ENCODE peak calls at places on chromosomes 13 and 19, in four cellular contexts. J, T, W and L are unnamed samples.

GRCh38 chr19:38550376-38550775 is 67.4 kb downstream of the MAP4K1 start:
- DNase-seq in J (no peak), T (no peak), W (no peak), L (no peak)

GRCh38 chr19:18294467-18294864 is 13.0 kb upstream of the JUND start:
- DNase-seq in J (peak; percentile 90), T (peak; percentile 70), W (peak; percentile 51), L (peak; percentile 79)

GRCh38 chr19:4108767-4109625 is 14.9 kb downstream of the MAP2K2 start:
- DNase-seq in J (peak; percentile 64), T (peak; percentile 92), W (no peak), L (peak; percentile 83)

GRCh38 chr19:17114414-17114831 is 38.8 kb downstream of the MYO9B start:
- DNase-seq in J (no peak), T (no peak), W (no peak), L (no peak)

GRCh38 chr13:26184791-26185250 is 37.3 kb downstream of the RNF6 start:
- DNase-seq in J (peak; percentile 60), T (peak; percentile 86), W (peak; percentile 72), L (peak; percentile 45)

GRCh38 chr13:33800646-33801186 is 17.2 kb upstream of the RFC3 start:
- DNase-seq in J (no peak), T (no peak), W (no peak), L (no peak)

GRCh38 chr19:38801359-38802095 is 11.2 kb downstream of the LGALS4 start:
- DNase-seq in J (no peak), T (no peak), W (no peak), L (no peak)

GRCh38 chr13:47474845-47475244 is 526.2 kb downstream of the SUCLA2 start:
- DNase-seq in J (no peak), T (no peak), W (no peak), L (no peak)

GRCh38 chr13:101773062-101773461 is 320.6 kb downstream of the ITGBL1 start:
- DNase-seq in J (no peak), T (no peak), W (no peak), L (no peak)

GRCh38 chr13:108154421-108154858 is 60.9 kb downstream of the LIG4 start:
- DNase-seq in J (no peak), T (no peak), W (no peak), L (no peak)

GRCh38 chr19:16447015-16447384 is 24.8 kb downstream of the EPS15L1 start:
- DNase-seq in J (no peak), T (peak; percentile 89), W (no peak), L (peak; percentile 81)

GRCh38 chr19:34128558-34129250 is 43.6 kb upstream of the LSM14A start:
- DNase-seq in J (no peak), T (no peak), W (no peak), L (no peak)

GRCh38 chr13:51305558-51305957 is 33.9 kb upstream of the SERPINE3 start:
- DNase-seq in J (no peak), T (no peak), W (no peak), L (no peak)

GRCh38 chr13:96020155-96020575 is 33.0 kb downstream of the UGGT2 start:
- DNase-seq in J (no peak), T (peak; percentile 72), W (no peak), L (no peak)

GRCh38 chr19:20039203-20039723 is at the start of gene ZNF682:
- DNase-seq in J (peak; percentile 91), T (peak; percentile 84), W (peak; percentile 98), L (peak; percentile 94)

GRCh38 chr19:6209233-6209632 is 70.5 kb downstream of the MLLT1 start:
- DNase-seq in J (no peak), T (no peak), W (no peak), L (no peak)

GRCh38 chr13:56864451-56864850 is 276.3 kb upstream of the PRR20A start:
- DNase-seq in J (no peak), T (no peak), W (no peak), L (no peak)

GRCh38 chr13:95474992-95475391 is 77.5 kb upstream of the CLDN10 start:
- DNase-seq in J (no peak), T (no peak), W (no peak), L (no peak)

GRCh38 chr13:41458939-41459753 is 1.8 kb downstream of the RGCC start:
- DNase-seq in J (peak; percentile 65), T (peak; percentile 65), W (no peak), L (peak; percentile 45)

GRCh38 chr19:6457958-6458694 is 1.5 kb downstream of the SLC25A23 start:
- DNase-seq in J (no peak), T (peak; percentile 81), W (no peak), L (no peak)

GRCh38 chr13:51154029-51154555 is 43.0 kb upstream of the C13orf42 start:
- DNase-seq in J (no peak), T (no peak), W (no peak), L (no peak)

GRCh38 chr19:57280913-57281425 is 684 bp downstream of the ZNF460 start:
- DNase-seq in J (no peak), T (peak; percentile 78), W (no peak), L (peak; percentile 17)

GRCh38 chr19:1945899-1946298 is 4.9 kb downstream of the CSNK1G2 start:
- DNase-seq in J (no peak), T (no peak), W (peak; percentile 81), L (no peak)

GRCh38 chr19:58374200-58374599 is 6.6 kb downstream of the ZNF837 start:
- DNase-seq in J (no peak), T (no peak), W (no peak), L (no peak)

GRCh38 chr19:11096210-11096841 is 7.1 kb downstream of the LDLR start:
- DNase-seq in J (peak; percentile 5), T (peak; percentile 89), W (no peak), L (peak; percentile 40)

GRCh38 chr13:72101768-72102400 is 234.9 kb upstream of the DACH1 start:
- DNase-seq in J (no peak), T (no peak), W (no peak), L (no peak)

GRCh38 chr13:28495586-28496564 is 947 bp upstream of the FLT1 start:
- DNase-seq in J (no peak), T (no peak), W (no peak), L (no peak)

GRCh38 chr13:74197686-74198085 is 63.5 kb upstream of the KLF12 start:
- DNase-seq in J (no peak), T (no peak), W (no peak), L (no peak)

GRCh38 chr13:114105351-114106225 is 26.8 kb downstream of the RASA3 start:
- DNase-seq in J (no peak), T (no peak), W (no peak), L (peak; percentile 32)

GRCh38 chr13:105597573-105597972 is 937.9 kb downstream of the EFNB2 start:
- DNase-seq in J (no peak), T (no peak), W (no peak), L (no peak)

GRCh38 chr13:29849731-29850212 is 645 bp downstream of the UBL3 start:
- DNase-seq in J (peak; percentile 15), T (no peak), W (peak; percentile 68), L (peak; percentile 48)

GRCh38 chr19:5155586-5156210 is 184.9 kb downstream of the PTPRS start:
- DNase-seq in J (no peak), T (no peak), W (no peak), L (no peak)

GRCh38 chr19:55383279-55383788 is 758 bp downstream of the TMEM238 start:
- DNase-seq in J (no peak), T (peak; percentile 34), W (peak; percentile 70), L (no peak)

GRCh38 chr19:44961821-44962220 is 6.6 kb downstream of the CLPTM1 start:
- DNase-seq in J (no peak), T (no peak), W (no peak), L (no peak)

GRCh38 chr13:99992912-99993311 is 11.3 kb downstream of the ZIC2 start:
- DNase-seq in J (no peak), T (no peak), W (no peak), L (no peak)

DNA sequence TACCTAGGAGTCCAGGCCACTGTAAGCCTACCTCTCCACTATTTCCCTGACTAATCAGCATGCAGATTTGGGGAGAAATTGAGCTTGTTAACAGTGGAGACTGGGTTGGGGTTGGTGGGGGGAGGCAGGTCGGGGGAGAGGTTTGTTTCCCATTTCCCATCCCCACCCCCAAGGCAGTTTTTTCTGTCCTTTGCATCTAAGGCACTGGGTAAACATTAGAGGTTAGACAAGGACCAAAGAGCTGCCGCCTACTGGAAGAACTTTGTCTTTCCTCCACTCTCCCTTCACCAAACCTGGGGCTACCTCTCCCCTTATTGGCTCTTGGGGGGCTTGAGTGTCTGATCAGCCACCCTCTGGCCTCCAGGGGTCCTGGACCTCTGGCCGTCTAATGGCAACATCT is 953 bp downstream of the KCNN4 start:
- DNase-seq in J (no peak), T (peak; percentile 60), W (no peak), L (no peak)
- TF ChIP-seq CTCF in J (no peak), T (peak; percentile 41), W (no peak), L (no peak)

DNA sequence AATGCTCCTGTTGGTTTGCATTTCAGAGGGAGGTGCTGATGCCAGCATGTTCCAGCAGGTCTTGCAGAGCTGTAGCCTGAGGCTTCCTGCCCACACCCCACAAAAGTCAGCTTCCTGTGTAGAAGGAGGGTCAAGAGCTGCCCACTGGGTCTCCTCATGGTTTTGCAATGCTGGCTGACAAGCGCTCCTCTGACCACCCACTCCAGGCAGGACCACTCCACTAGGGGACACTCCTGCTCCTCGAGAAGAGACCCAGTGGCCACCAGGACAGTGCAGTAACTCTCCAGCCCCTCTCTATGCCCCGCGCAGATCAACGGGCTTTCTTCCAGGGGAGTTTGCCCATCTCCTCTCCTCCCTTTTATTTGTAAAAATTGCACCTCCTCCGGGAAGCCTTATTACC is 72.9 kb upstream of the UQCRFS1 start:
- DNase-seq in J (no peak), T (no peak), W (peak; percentile 76), L (no peak)
- TF ChIP-seq CTCF in J (no peak), T (peak; percentile 1), W (peak; percentile 35), L (no peak)

DNA sequence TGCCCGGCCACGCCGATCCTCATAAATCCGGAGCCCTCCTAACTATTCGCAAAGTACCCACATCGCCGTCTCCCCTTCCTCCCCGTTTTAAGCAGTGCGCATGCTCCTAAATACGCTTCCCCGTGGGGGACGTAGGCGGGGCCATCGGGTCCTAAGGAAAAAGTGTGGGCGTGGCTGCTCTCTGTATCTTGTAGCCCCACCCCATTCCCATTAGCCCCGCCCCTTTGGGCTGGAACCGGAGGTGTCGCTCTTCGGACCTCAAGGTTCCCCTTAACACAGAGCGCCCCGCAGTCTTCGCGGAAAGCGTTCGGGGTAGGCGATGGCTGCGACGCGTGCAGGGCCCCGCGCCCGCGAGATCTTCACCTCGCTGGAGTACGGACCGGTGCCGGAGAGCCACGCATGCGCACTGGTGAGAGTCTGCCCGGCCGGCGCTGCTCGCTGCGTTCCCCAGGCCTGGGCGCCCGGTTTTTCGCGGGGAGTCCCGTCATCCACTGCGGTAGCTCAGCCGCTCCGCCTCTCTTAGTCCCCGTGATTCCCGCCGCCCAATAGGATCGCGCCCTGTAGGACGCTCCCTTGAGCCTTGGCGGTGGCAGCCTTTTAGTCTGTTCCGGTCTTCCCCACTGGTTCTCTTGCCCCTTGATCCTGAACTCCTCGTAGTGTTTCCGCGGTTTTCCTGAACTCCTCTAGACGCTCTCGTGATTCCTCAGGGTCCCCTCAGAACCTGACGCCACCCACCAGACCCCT is at the start of gene ALDH16A1:
- DNase-seq in J (peak; percentile 95), T (peak; percentile 99), W (peak; percentile 98), L (peak; percentile 96)
- TF ChIP-seq CTCF in J (no peak), T (no peak), W (no peak), L (no peak)

DNA sequence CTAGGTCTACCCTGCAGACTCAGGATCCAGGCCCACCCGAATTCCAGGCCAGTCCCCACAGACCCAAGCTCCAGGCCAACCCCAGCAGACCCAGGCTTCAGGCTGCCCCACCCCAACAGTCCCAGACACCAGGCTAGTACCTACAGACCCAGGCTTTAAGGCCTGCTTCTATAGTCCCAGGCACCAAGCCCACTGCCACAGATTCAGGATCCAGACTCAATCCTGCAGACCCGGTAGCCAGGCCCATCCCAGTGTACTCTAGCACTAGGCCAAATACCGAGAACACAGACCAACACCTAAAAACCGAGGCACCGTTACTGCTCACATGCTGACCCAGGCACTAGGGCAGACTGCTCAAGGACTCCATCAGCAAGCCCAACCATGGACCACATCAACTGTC is 862.3 kb downstream of the UQCRFS1 start:
- DNase-seq in J (no peak), T (no peak), W (no peak), L (no peak)
- TF ChIP-seq CTCF in J (no peak), T (no peak), W (no peak), L (no peak)